ENCODE peak calls at places on chromosomes 2 and 18, in eight cellular contexts. M is colonic mucosa, X is epithelial cell of prostate, V is tibial artery, U is psoas muscle, G is heart right ventricle, W is caudate nucleus, E is adrenal gland. I is an unnamed sample.

GRCh38 chr18:77647472-77647871 is 397.8 kb downstream of the GALR1 start:
- DNase-seq in M (no peak), X (no peak), V (no peak), U (no peak), G (no peak), W (no peak), E (no peak), I (no peak)

GRCh38 chr18:4748975-4749374 is 293.9 kb upstream of the DLGAP1 start:
- DNase-seq in M (no peak), X (no peak), V (no peak), U (no peak), G (no peak), W (no peak), E (no peak), I (no peak)

GRCh38 chr2:167183916-167184315 is 295.6 kb downstream of the XIRP2 start:
- DNase-seq in M (no peak), X (no peak), V (no peak), U (no peak), G (no peak), W (no peak), E (no peak), I (no peak)

GRCh38 chr2:236731767-236732580 is 162.3 kb downstream of the ACKR3 start:
- DNase-seq in M (peak), X (peak), V (peak), U (peak), G (peak), W (no peak), E (no peak), I (no peak)

GRCh38 chr2:86788881-86789686 is 1.6 kb downstream of the CD8A start:
- DNase-seq in M (no peak), X (no peak), V (no peak), U (no peak), G (no peak), W (no peak), E (peak), I (no peak)

GRCh38 chr2:240983361-240983995 is 14.9 kb upstream of the SNED1 start:
- DNase-seq in M (no peak), X (peak), V (peak), U (peak), G (no peak), W (no peak), E (peak), I (no peak)

GRCh38 chr2:191719261-191719660 is 41.3 kb downstream of the NABP1 start:
- DNase-seq in M (no peak), X (no peak), V (no peak), U (no peak), G (no peak), W (no peak), E (no peak), I (no peak)

GRCh38 chr2:105731511-105731910 is 13.2 kb upstream of the NCK2 start:
- DNase-seq in M (no peak), X (no peak), V (no peak), U (no peak), G (no peak), W (no peak), E (no peak), I (no peak)

GRCh38 chr2:235358981-235359471 is 134.8 kb upstream of the AGAP1 start:
- DNase-seq in M (no peak), X (peak), V (no peak), U (no peak), G (no peak), W (no peak), E (no peak), I (no peak)

GRCh38 chr2:96174251-96175144 is 29.3 kb upstream of the DUSP2 start:
- DNase-seq in M (peak), X (no peak), V (peak), U (peak), G (peak), W (peak), E (peak), I (peak)

GRCh38 chr2:140276661-140277060 is 1496.5 kb upstream of the NXPH2 start:
- DNase-seq in M (no peak), X (no peak), V (no peak), U (no peak), G (no peak), W (no peak), E (no peak), I (no peak)

GRCh38 chr2:201358684-201359083 is 1.5 kb upstream of the FLACC1 start:
- DNase-seq in M (no peak), X (peak), V (no peak), U (no peak), G (no peak), W (no peak), E (no peak), I (no peak)

GRCh38 chr2:20050712-20051517 is 513 bp downstream of the LAPTM4A start:
- DNase-seq in M (peak), X (no peak), V (peak), U (no peak), G (peak), W (no peak), E (peak), I (peak)

DNA sequence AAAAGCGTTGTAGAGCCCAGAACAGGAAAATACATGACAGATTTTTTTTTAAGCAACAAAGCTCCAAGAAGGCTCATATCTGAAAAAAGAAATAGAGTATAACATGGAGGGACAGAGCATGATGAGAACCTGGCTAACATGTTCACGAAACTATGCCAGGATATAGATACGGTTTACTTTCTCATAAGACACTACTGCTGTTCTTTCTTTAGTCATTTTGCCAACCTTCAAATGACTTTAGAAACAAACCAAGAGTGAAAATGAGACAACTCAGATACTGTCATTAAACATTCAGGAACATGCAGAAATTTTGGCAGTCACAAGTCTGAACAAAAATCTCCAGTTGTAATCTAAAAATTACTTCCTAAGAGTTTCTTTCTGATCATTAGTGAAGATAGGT is 14.3 kb downstream of the LPIN2 start:
- DNase-seq in M (no peak), X (no peak), V (no peak), U (no peak), G (no peak), W (no peak), E (no peak), I (no peak)
- H3K27ac ChIP-seq in M (no peak), X (peak), V (peak), U (peak), G (peak), W (peak), E (no peak), I (peak)

DNA sequence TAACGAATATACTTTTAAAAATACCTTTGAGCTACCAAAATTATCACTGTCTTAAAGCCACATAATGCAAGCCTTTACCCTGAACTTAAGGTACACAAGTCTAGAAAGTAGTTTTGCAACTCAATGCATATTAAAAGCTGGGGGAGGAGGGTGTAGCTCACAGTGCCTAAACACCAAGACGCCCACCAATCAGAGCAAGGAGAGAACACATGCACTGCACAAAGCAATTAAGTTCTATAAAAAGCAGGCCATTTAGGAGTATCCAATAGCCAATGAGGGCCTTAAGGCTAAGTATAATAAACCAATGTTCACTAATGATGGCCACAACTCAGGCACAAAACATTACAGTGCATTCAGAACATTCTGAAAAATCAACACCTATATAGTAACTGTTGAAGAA is 16.2 kb downstream of the TRIP12 start:
- DNase-seq in M (no peak), X (no peak), V (no peak), U (no peak), G (no peak), W (no peak), E (no peak), I (no peak)
- H3K27ac ChIP-seq in M (no peak), X (no peak), V (no peak), U (no peak), G (no peak), W (no peak), E (no peak), I (no peak)

GRCh38 chr2:216687111-216687510 is 8.2 kb downstream of the IGFBP5 start:
- DNase-seq in M (no peak), X (no peak), V (peak), U (no peak), G (no peak), W (no peak), E (no peak), I (no peak)
- H3K27ac ChIP-seq in M (no peak), X (no peak), V (peak), U (peak), G (no peak), W (no peak), E (no peak), I (no peak)

GRCh38 chr18:42922363-42922762 is 193.1 kb downstream of the RIT2 start:
- DNase-seq in M (no peak), X (no peak), V (no peak), U (no peak), G (no peak), W (no peak), E (no peak), I (no peak)

GRCh38 chr18:42915240-42915791 is 200.2 kb downstream of the RIT2 start:
- DNase-seq in M (no peak), X (no peak), V (no peak), U (no peak), G (no peak), W (no peak), E (no peak), I (no peak)

GRCh38 chr18:42920621-42921020 is 194.9 kb downstream of the RIT2 start:
- DNase-seq in M (no peak), X (no peak), V (no peak), U (no peak), G (no peak), W (no peak), E (no peak), I (no peak)

GRCh38 chr18:42925036-42925435 is 190.4 kb downstream of the RIT2 start:
- DNase-seq in M (no peak), X (no peak), V (no peak), U (no peak), G (no peak), W (no peak), E (no peak), I (no peak)

DNA sequence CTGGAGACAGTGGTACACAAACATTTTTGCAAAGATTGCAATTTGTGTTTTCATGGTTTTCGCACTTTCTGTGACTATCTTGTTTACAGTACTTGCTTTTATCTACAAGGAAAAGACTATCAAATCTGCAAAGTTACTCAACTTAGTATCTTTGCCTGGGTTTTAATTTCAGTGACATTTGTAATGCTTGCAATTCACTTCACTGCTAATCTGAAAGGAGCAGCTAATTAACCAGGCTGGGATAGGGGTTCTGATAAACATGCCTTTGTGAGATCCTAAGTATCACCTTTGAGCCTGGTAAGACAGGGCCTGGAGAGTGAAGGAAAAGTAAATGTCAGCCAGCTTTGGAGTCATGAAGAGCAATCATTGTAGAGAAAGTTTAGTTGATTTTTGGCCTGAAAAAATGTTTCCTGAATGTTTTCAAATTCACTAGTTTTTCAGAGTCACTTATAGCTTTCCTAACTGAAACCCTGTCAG is 194.2 kb downstream of the RIT2 start:
- DNase-seq in M (no peak), X (no peak), V (no peak), U (no peak), G (no peak), W (no peak), E (no peak), I (no peak)
- H3K27ac ChIP-seq in M (no peak), X (no peak), V (no peak), U (no peak), G (no peak), W (no peak), E (no peak), I (no peak)

GRCh38 chr2:24231461-24231881 is 56.6 kb downstream of the FAM228A start:
- DNase-seq in M (no peak), X (no peak), V (no peak), U (no peak), G (no peak), W (peak), E (no peak), I (no peak)
- H3K27ac ChIP-seq in M (no peak), X (no peak), V (no peak), U (no peak), G (no peak), W (peak), E (no peak), I (peak)

GRCh38 chr2:160921401-160921964 is 238.7 kb upstream of the TANK start:
- DNase-seq in M (no peak), X (no peak), V (no peak), U (peak), G (no peak), W (no peak), E (no peak), I (no peak)
- H3K27ac ChIP-seq in M (peak), X (no peak), V (peak), U (no peak), G (peak), W (no peak), E (no peak), I (no peak)

GRCh38 chr2:12177995-12178760 is 431.7 kb downstream of the LPIN1 start:
- DNase-seq in M (no peak), X (no peak), V (no peak), U (no peak), G (no peak), W (no peak), E (no peak), I (no peak)
- H3K27ac ChIP-seq in M (peak), X (no peak), V (no peak), U (peak), G (peak), W (no peak), E (peak), I (no peak)

GRCh38 chr2:160401895-160402294 is 91.7 kb downstream of the RBMS1 start:
- DNase-seq in M (no peak), X (no peak), V (no peak), U (no peak), G (no peak), W (no peak), E (no peak), I (no peak)

GRCh38 chr2:160402498-160402897 is 91.1 kb downstream of the RBMS1 start:
- DNase-seq in M (no peak), X (no peak), V (no peak), U (no peak), G (no peak), W (no peak), E (no peak), I (no peak)

GRCh38 chr2:160399880-160400279 is 93.7 kb downstream of the RBMS1 start:
- DNase-seq in M (no peak), X (no peak), V (no peak), U (no peak), G (no peak), W (no peak), E (no peak), I (no peak)

GRCh38 chr2:160394153-160394552 is 99.5 kb downstream of the RBMS1 start:
- DNase-seq in M (no peak), X (no peak), V (no peak), U (no peak), G (no peak), W (no peak), E (no peak), I (no peak)

GRCh38 chr2:160397530-160397865 is 96.1 kb downstream of the RBMS1 start:
- DNase-seq in M (no peak), X (no peak), V (no peak), U (no peak), G (no peak), W (no peak), E (no peak), I (no peak)
- H3K27ac ChIP-seq in M (no peak), X (peak), V (no peak), U (no peak), G (peak), W (no peak), E (no peak), I (no peak)

GRCh38 chr18:62716679-62717058 is 1.3 kb downstream of the PHLPP1 start:
- DNase-seq in M (peak), X (no peak), V (peak), U (peak), G (peak), W (no peak), E (peak), I (no peak)

GRCh38 chr18:62717059-62717849 is 1.9 kb downstream of the PHLPP1 start:
- DNase-seq in M (peak), X (peak), V (no peak), U (no peak), G (peak), W (no peak), E (peak), I (no peak)

GRCh38 chr18:62720048-62720447 is 4.7 kb downstream of the PHLPP1 start:
- DNase-seq in M (no peak), X (no peak), V (no peak), U (no peak), G (no peak), W (no peak), E (no peak), I (no peak)

GRCh38 chr18:62717850-62718229 is 2.5 kb downstream of the PHLPP1 start:
- DNase-seq in M (no peak), X (no peak), V (no peak), U (no peak), G (no peak), W (no peak), E (no peak), I (no peak)

GRCh38 chr18:62718268-62718800 is 3.0 kb downstream of the PHLPP1 start:
- DNase-seq in M (no peak), X (no peak), V (no peak), U (no peak), G (no peak), W (no peak), E (no peak), I (no peak)
- H3K27ac ChIP-seq in M (peak), X (no peak), V (peak), U (no peak), G (no peak), W (peak), E (no peak), I (peak)

DNA sequence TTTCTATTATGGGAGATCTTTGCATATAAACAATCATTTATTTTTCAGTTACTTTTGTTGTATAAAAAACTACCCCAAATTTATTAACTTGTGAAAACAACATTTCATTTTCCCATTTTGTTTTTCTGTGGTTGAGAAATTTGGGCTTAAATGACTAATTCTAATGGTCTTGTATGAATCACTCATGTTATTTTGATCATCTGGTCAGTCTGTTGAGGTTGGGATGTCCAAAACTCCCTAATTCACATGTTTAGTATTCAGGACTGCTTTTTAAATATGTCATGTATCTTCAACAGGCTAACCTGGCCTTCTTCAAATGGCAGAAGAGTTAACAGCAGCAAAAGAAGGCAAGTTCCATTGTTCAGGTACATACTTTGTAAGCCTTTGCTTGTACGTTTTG is 788.1 kb downstream of the TRIB2 start:
- DNase-seq in M (no peak), X (no peak), V (no peak), U (no peak), G (no peak), W (no peak), E (no peak), I (no peak)
- H3K27ac ChIP-seq in M (no peak), X (no peak), V (no peak), U (no peak), G (no peak), W (no peak), E (no peak), I (no peak)

I was measured in substantia nigra.